ENCODE peak calls at places on chromosomes 13 and 19, in five cellular contexts. T is activated effector memory CD4-positive, alpha-beta T cell treated with anti-CD3 and anti-CD28 coated beads, Interleukin-2, amount 50 U/mL, for 16 hours; O is adrenal gland; L is nephron progenitor cell; I is Right ventricle myocardium superior. B is an unnamed sample.

GRCh38 chr19:35693422-35693821 is 10.9 kb upstream of the ZBTB32 start:
- DNase-seq in T (no peak), O (no peak), L (no peak), I (no peak), B (no peak)

GRCh38 chr13:44313674-44314073 is 60.0 kb upstream of the SERP2 start:
- DNase-seq in T (no peak), O (no peak), L (no peak), I (no peak), B (no peak)

GRCh38 chr19:6103217-6103644 is 7.1 kb downstream of the RFX2 start:
- DNase-seq in T (no peak), O (peak; percentile 92), L (no peak), I (peak; percentile 85), B (no peak)

GRCh38 chr19:41928221-41928683 is at the start of gene ERFL:
- DNase-seq in T (peak; percentile 69), O (no peak), L (peak; percentile 51), I (no peak), B (no peak)

GRCh38 chr19:46374526-46375475 is 27.9 kb downstream of the PPP5C start:
- DNase-seq in T (no peak), O (no peak), L (no peak), I (no peak), B (no peak)

GRCh38 chr13:98156259-98156658 is 13.4 kb downstream of the FARP1 start:
- DNase-seq in T (no peak), O (no peak), L (no peak), I (no peak), B (no peak)

GRCh38 chr19:10091892-10092641 is 6.0 kb downstream of the SHFL start:
- DNase-seq in T (no peak), O (peak; percentile 11), L (no peak), I (no peak), B (no peak)

GRCh38 chr13:46340631-46341111 is 46.4 kb downstream of the RUBCNL start:
- DNase-seq in T (no peak), O (no peak), L (no peak), I (no peak), B (no peak)

GRCh38 chr19:15885919-15886318 is 12.0 kb downstream of the CYP4F2 start:
- DNase-seq in T (no peak), O (no peak), L (no peak), I (no peak), B (no peak)

GRCh38 chr19:5539431-5539833 is 28.3 kb downstream of the TINCR start:
- DNase-seq in T (no peak), O (peak; percentile 48), L (peak; percentile 26), I (peak; percentile 50), B (no peak)

GRCh38 chr19:42091300-42092266 is 15.6 kb downstream of the ZNF574 start:
- DNase-seq in T (peak; percentile 60), O (peak; percentile 58), L (no peak), I (no peak), B (no peak)

GRCh38 chr19:46350758-46351159 is 3.9 kb downstream of the PPP5C start:
- DNase-seq in T (peak; percentile 66), O (peak; percentile 53), L (no peak), I (no peak), B (no peak)

GRCh38 chr19:1106841-1107654 is 3.3 kb downstream of the GPX4 start:
- DNase-seq in T (no peak), O (no peak), L (no peak), I (no peak), B (no peak)

GRCh38 chr19:3250675-3251074 is 26.2 kb downstream of the CELF5 start:
- DNase-seq in T (peak; percentile 78), O (no peak), L (peak; percentile 28), I (no peak), B (peak; percentile 38)

GRCh38 chr19:54388001-54388802 is 23.5 kb upstream of the LAIR1 start:
- DNase-seq in T (peak; percentile 77), O (no peak), L (peak; percentile 2), I (peak; percentile 60), B (peak; percentile 20)

GRCh38 chr19:24033962-24034342 is 53.0 kb upstream of the ZNF254 start:
- DNase-seq in T (no peak), O (peak; percentile 69), L (peak; percentile 24), I (peak; percentile 66), B (no peak)

GRCh38 chr19:13151605-13152355 is 1.6 kb downstream of the IER2 start:
- DNase-seq in T (peak; percentile 99), O (peak; percentile 97), L (peak; percentile 96), I (peak; percentile 98), B (peak; percentile 93)

GRCh38 chr13:25923217-25924085 is 128.4 kb downstream of the SHISA2 start:
- DNase-seq in T (no peak), O (no peak), L (no peak), I (no peak), B (no peak)

GRCh38 chr13:109783447-109783814 is 3.0 kb downstream of the IRS2 start:
- DNase-seq in T (peak; percentile 64), O (peak; percentile 50), L (no peak), I (no peak), B (no peak)

GRCh38 chr19:43624933-43625332 is 5.5 kb upstream of the ZNF428 start:
- DNase-seq in T (peak; percentile 95), O (peak; percentile 48), L (peak; percentile 69), I (peak; percentile 75), B (peak; percentile 71)

GRCh38 chr19:13260883-13261653 is 110.9 kb downstream of the IER2 start:
- DNase-seq in T (no peak), O (peak; percentile 60), L (no peak), I (no peak), B (no peak)

GRCh38 chr13:77898097-77898496 is 20.5 kb downstream of the EDNRB start:
- DNase-seq in T (no peak), O (no peak), L (no peak), I (no peak), B (no peak)

GRCh38 chr19:41299755-41300089 is 10.2 kb upstream of the CCDC97 start:
- DNase-seq in T (peak; percentile 79), O (peak; percentile 56), L (no peak), I (peak; percentile 83), B (peak; percentile 43)

GRCh38 chr19:33905473-33905936 is 108.8 kb downstream of the KCTD15 start:
- DNase-seq in T (no peak), O (peak; percentile 13), L (peak; percentile 39), I (peak; percentile 49), B (no peak)

GRCh38 chr19:39745645-39746044 is 7.8 kb upstream of the CLC start:
- DNase-seq in T (no peak), O (no peak), L (no peak), I (no peak), B (no peak)

GRCh38 chr19:38209671-38210457 is 14.2 kb downstream of the DPF1 start:
- DNase-seq in T (no peak), O (peak; percentile 29), L (peak; percentile 57), I (peak; percentile 89), B (no peak)

GRCh38 chr19:39179754-39180153 is 17.0 kb upstream of the NCCRP1 start:
- DNase-seq in T (no peak), O (no peak), L (no peak), I (no peak), B (no peak)

GRCh38 chr19:15014579-15014978 is 34.7 kb upstream of the CASP14 start:
- DNase-seq in T (no peak), O (no peak), L (peak; percentile 22), I (no peak), B (no peak)

GRCh38 chr13:99260216-99260615 is 2.0 kb upstream of the GPR18 start:
- DNase-seq in T (no peak), O (no peak), L (no peak), I (no peak), B (no peak)

GRCh38 chr19:6167115-6167514 is 31.6 kb downstream of the ACSBG2 start:
- DNase-seq in T (no peak), O (no peak), L (no peak), I (no peak), B (no peak)